ENCODE peak calls at places on chromosomes 4 and X, in five cellular contexts. P, O, C, Y and Q are unnamed samples.

GRCh38 chr4:111016416-111016815 is 393.5 kb upstream of the PITX2 start:
- DNase-seq in P (no peak), O (no peak), C (no peak), Y (no peak), Q (no peak)

GRCh38 chr4:159390648-159391047 is 287.8 kb downstream of the RAPGEF2 start:
- DNase-seq in P (no peak), O (no peak), C (peak; percentile 48), Y (no peak), Q (no peak)

GRCh38 chr4:81030617-81031388 is at the start of gene BMP3:
- DNase-seq in P (peak; percentile 44), O (no peak), C (no peak), Y (no peak), Q (peak; percentile 73)

GRCh38 chrX:152900937-152901445 is 3.1 kb downstream of the ZNF185 start:
- DNase-seq in P (no peak), O (no peak), C (no peak), Y (no peak), Q (no peak)

GRCh38 chrX:148441387-148441786 is 59.0 kb upstream of the AFF2 start:
- DNase-seq in P (no peak), O (peak; percentile 52), C (no peak), Y (no peak), Q (peak; percentile 58)

GRCh38 chr4:53801373-53801772 is 210.1 kb upstream of the LNX1 start:
- DNase-seq in P (no peak), O (no peak), C (no peak), Y (no peak), Q (no peak)

GRCh38 chrX:33968611-33969010 is 163.5 kb downstream of the FAM47A start:
- DNase-seq in P (no peak), O (no peak), C (no peak), Y (no peak), Q (no peak)

GRCh38 chr4:73762409-73762808 is 22.0 kb downstream of the CXCL8 start:
- DNase-seq in P (no peak), O (no peak), C (no peak), Y (peak; percentile 11), Q (no peak)

GRCh38 chr4:1208970-1209704 is 36.8 kb upstream of the SPON2 start:
- DNase-seq in P (no peak), O (no peak), C (no peak), Y (no peak), Q (no peak)

GRCh38 chr4:152643153-152644035 is 36.4 kb downstream of the TMEM154 start:
- DNase-seq in P (no peak), O (no peak), C (no peak), Y (peak; percentile 75), Q (no peak)

GRCh38 chr4:158835456-158836369 is 66.9 kb downstream of the FNIP2 start:
- DNase-seq in P (peak; percentile 30), O (no peak), C (no peak), Y (no peak), Q (no peak)

GRCh38 chrX:151901821-151902220 is 10.9 kb upstream of the MAGEA4 start:
- DNase-seq in P (no peak), O (no peak), C (no peak), Y (no peak), Q (no peak)

GRCh38 chrX:140318306-140318705 is 186.6 kb downstream of the SOX3 start:
- DNase-seq in P (no peak), O (no peak), C (no peak), Y (no peak), Q (no peak)

GRCh38 chr4:135144498-135144897 is 942.9 kb upstream of the PABPC4L start:
- DNase-seq in P (no peak), O (no peak), C (no peak), Y (no peak), Q (no peak)

GRCh38 chr4:38166768-38167167 is 206.6 kb downstream of the PTTG2 start:
- DNase-seq in P (no peak), O (no peak), C (no peak), Y (no peak), Q (no peak)
- TF ChIP-seq SUZ12 in P (no peak), O (no peak), C (no peak), Y (no peak), Q (no peak)

GRCh38 chrX:18702362-18703195 is 4.9 kb upstream of the PPEF1 start:
- DNase-seq in P (no peak), O (no peak), C (no peak), Y (no peak), Q (no peak)
- TF ChIP-seq SUZ12 in P (no peak), O (no peak), C (no peak), Y (no peak), Q (no peak)

GRCh38 chr4:25991296-25991695 is 77.3 kb downstream of the SMIM20 start:
- DNase-seq in P (no peak), O (no peak), C (no peak), Y (no peak), Q (no peak)

DNA sequence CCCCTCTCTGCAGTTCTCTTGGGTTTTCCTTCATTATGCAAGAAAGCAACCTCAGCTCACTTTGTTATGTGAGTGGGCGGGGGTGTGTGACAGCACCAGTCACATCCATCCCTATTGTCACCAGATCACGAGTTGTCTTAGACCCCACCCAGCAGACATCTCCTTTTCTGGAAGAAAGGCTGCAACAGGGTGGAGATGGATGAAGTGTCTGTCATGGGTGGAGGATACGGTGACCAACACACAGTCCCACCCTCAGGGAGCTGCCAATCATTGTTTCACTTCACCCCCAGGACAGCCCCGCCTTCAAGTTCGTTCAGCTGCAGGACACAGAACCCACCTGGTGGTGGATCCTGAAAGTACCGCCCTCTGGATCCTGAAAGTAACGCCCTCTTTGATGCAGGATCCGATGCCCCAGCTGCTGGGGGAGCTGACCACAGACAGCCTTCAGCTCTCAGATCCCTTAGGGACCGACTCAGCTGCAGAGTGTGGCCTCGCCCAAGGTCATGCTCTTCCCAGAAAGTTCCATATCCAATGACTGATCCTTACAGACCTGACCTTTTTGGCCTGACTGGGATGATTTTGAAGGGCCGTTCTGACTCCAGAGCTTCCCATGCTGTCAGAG is 79.7 kb downstream of the SMIM20 start:
- DNase-seq in P (peak; percentile 31), O (peak; percentile 94), C (peak; percentile 35), Y (no peak), Q (peak; percentile 93)
- TF ChIP-seq SUZ12 in P (no peak), O (no peak), C (no peak), Y (no peak), Q (no peak)

DNA sequence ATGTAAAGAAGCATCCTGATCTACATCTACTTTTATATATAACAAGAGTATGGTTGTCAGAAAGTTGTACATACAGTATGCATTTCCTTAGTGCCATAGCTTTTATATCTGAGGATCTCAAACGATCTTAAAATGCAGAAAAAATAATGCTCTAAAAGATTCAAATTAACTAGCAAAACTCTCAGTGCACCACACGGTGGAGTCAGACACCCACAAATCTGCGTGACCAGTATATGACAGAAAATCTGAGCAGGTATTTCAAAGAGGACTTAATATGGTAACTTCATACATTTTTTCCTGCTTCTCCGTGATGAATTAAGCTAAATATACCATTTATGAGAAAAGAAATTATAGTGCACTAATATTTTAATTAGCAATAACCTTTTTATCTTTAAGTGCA is 803.0 kb downstream of the DMD start:
- DNase-seq in P (no peak), O (peak; percentile 8), C (no peak), Y (no peak), Q (no peak)
- TF ChIP-seq SUZ12 in P (no peak), O (no peak), C (no peak), Y (no peak), Q (no peak)

GRCh38 chr4:126028871-126029270 is 714.1 kb downstream of the FAT4 start:
- DNase-seq in P (no peak), O (no peak), C (no peak), Y (no peak), Q (no peak)
- TF ChIP-seq SUZ12 in P (no peak), O (no peak), C (no peak), Y (no peak), Q (no peak)

GRCh38 chrX:1546601-1547275 is 9.8 kb upstream of the P2RY8 start:
- DNase-seq in P (no peak), O (no peak), C (no peak), Y (no peak), Q (no peak)
- TF ChIP-seq SUZ12 in P (no peak), O (no peak), C (no peak), Y (no peak), Q (no peak)

DNA sequence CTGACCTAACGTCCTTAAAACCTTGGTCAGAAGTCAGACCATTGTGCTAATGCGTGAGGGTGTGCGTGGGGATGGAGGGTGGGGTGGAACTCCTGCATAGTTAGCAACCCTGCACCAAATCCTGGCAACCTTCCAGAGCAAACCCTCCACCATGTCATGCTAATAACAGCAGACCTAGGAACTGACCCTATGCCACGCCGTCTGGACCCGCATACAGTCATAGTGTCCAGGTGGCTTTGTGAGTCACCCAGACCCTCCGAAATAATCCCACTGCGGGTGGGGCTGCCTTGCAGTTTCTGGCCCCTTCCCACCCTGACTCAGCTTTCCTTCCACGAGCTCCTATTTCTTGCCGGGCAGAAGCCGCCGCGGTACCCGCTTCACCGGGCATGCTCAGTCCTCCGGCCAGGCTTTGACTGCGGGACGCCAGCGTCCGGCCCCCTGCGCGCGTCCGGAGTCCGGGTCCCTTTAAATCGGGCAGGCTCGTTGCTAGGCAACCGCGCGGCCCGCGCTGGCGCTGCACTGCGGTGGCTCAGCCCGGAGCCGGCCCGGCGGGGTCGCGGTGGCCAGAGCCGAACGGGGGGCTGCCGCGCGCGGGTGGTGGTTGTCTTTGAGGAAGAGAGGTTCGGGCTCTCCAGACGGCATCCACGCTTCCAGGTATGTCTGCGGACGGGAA is at the start of gene CCDC160:
- DNase-seq in P (peak; percentile 75), O (no peak), C (peak; percentile 3), Y (no peak), Q (peak; percentile 83)
- TF ChIP-seq SUZ12 in P (no peak), O (no peak), C (no peak), Y (no peak), Q (no peak)

GRCh38 chr4:60081839-60082238 is 1118.3 kb upstream of the ADGRL3 start:
- DNase-seq in P (no peak), O (no peak), C (no peak), Y (no peak), Q (no peak)

GRCh38 chr4:60078984-60079383 is 1121.1 kb upstream of the ADGRL3 start:
- DNase-seq in P (no peak), O (no peak), C (no peak), Y (no peak), Q (no peak)
- TF ChIP-seq SUZ12 in P (no peak), O (no peak), C (no peak), Y (no peak), Q (no peak)